ENCODE peak calls at places on chromosomes 13 and 19, in seven cellular contexts. One of them, this sample, is unnamed.
A peak's percentile ranks its signal among the peaks of the same experiment; 100 is the strongest.

GRCh38 chr19:5246554-5247155 is 94.0 kb downstream of the PTPRS start:
- DNase-seq in heart left ventricle: no peak
- DNase-seq in tibial nerve: no peak
- DNase-seq in mammary epithelial cell: no peak
- DNase-seq in RWPE1: no peak
- DNase-seq in ovary: no peak
- DNase-seq in ascending aorta: no peak
- DNase-seq in this sample: no peak

GRCh38 chr19:29896790-29897189 is 45.2 kb upstream of the URI1 start:
- DNase-seq in heart left ventricle: no peak
- DNase-seq in tibial nerve: no peak
- DNase-seq in mammary epithelial cell: no peak
- DNase-seq in RWPE1: no peak
- DNase-seq in ovary: no peak
- DNase-seq in ascending aorta: no peak
- DNase-seq in this sample: no peak

GRCh38 chr19:48842744-48843162 is 6.5 kb upstream of the HSD17B14 start:
- DNase-seq in heart left ventricle: no peak
- DNase-seq in tibial nerve: no peak
- DNase-seq in mammary epithelial cell: no peak
- DNase-seq in RWPE1: peak; percentile 36
- DNase-seq in ovary: peak; percentile 61
- DNase-seq in ascending aorta: no peak
- DNase-seq in this sample: peak; percentile 55

GRCh38 chr19:56838930-56839664 is 1.4 kb downstream of the PEG3 start:
- DNase-seq in heart left ventricle: peak; percentile 99
- DNase-seq in tibial nerve: peak; percentile 99
- DNase-seq in mammary epithelial cell: peak; percentile 32
- DNase-seq in RWPE1: no peak
- DNase-seq in ovary: peak; percentile 91
- DNase-seq in ascending aorta: peak; percentile 94
- DNase-seq in this sample: no peak

GRCh38 chr13:97491452-97491851 is 57.5 kb downstream of the RAP2A start:
- DNase-seq in heart left ventricle: no peak
- DNase-seq in tibial nerve: no peak
- DNase-seq in mammary epithelial cell: no peak
- DNase-seq in RWPE1: no peak
- DNase-seq in ovary: no peak
- DNase-seq in ascending aorta: no peak
- DNase-seq in this sample: no peak

GRCh38 chr19:10517760-10518443 is 655 bp upstream of the S1PR5 start:
- DNase-seq in heart left ventricle: peak; percentile 39
- DNase-seq in tibial nerve: no peak
- DNase-seq in mammary epithelial cell: no peak
- DNase-seq in RWPE1: peak; percentile 70
- DNase-seq in ovary: no peak
- DNase-seq in ascending aorta: no peak
- DNase-seq in this sample: no peak

GRCh38 chr13:76725211-76725610 is 161.0 kb downstream of the KCTD12 start:
- DNase-seq in heart left ventricle: no peak
- DNase-seq in tibial nerve: no peak
- DNase-seq in mammary epithelial cell: no peak
- DNase-seq in RWPE1: no peak
- DNase-seq in ovary: no peak
- DNase-seq in ascending aorta: no peak
- DNase-seq in this sample: no peak

GRCh38 chr13:47564041-47564440 is 437.0 kb downstream of the SUCLA2 start:
- DNase-seq in heart left ventricle: no peak
- DNase-seq in tibial nerve: no peak
- DNase-seq in mammary epithelial cell: no peak
- DNase-seq in RWPE1: no peak
- DNase-seq in ovary: no peak
- DNase-seq in ascending aorta: no peak
- DNase-seq in this sample: no peak

GRCh38 chr13:113962386-113962785 is 11.5 kb downstream of the C13orf46 start:
- DNase-seq in heart left ventricle: peak; percentile 5
- DNase-seq in tibial nerve: no peak
- DNase-seq in mammary epithelial cell: no peak
- DNase-seq in RWPE1: no peak
- DNase-seq in ovary: no peak
- DNase-seq in ascending aorta: no peak
- DNase-seq in this sample: no peak

GRCh38 chr13:49739498-49740187 is 48.4 kb upstream of the EBPL start:
- DNase-seq in heart left ventricle: no peak
- DNase-seq in tibial nerve: no peak
- DNase-seq in mammary epithelial cell: no peak
- DNase-seq in RWPE1: no peak
- DNase-seq in ovary: no peak
- DNase-seq in ascending aorta: no peak
- DNase-seq in this sample: no peak

GRCh38 chr19:47093841-47094240 is 19.7 kb downstream of the ZC3H4 start:
- DNase-seq in heart left ventricle: no peak
- DNase-seq in tibial nerve: no peak
- DNase-seq in mammary epithelial cell: no peak
- DNase-seq in RWPE1: no peak
- DNase-seq in ovary: no peak
- DNase-seq in ascending aorta: no peak
- DNase-seq in this sample: no peak

GRCh38 chr13:102900193-102900608 is 54.4 kb downstream of the ERCC5 start:
- DNase-seq in heart left ventricle: no peak
- DNase-seq in tibial nerve: no peak
- DNase-seq in mammary epithelial cell: no peak
- DNase-seq in RWPE1: no peak
- DNase-seq in ovary: no peak
- DNase-seq in ascending aorta: no peak
- DNase-seq in this sample: no peak

GRCh38 chr19:15869109-15869555 is 28.7 kb downstream of the CYP4F2 start:
- DNase-seq in heart left ventricle: no peak
- DNase-seq in tibial nerve: no peak
- DNase-seq in mammary epithelial cell: peak; percentile 75
- DNase-seq in RWPE1: peak; percentile 96
- DNase-seq in ovary: no peak
- DNase-seq in ascending aorta: no peak
- DNase-seq in this sample: peak; percentile 29

GRCh38 chr13:25111557-25111956 is 15.6 kb downstream of the PABPC3 start:
- DNase-seq in heart left ventricle: no peak
- DNase-seq in tibial nerve: no peak
- DNase-seq in mammary epithelial cell: peak; percentile 36
- DNase-seq in RWPE1: peak; percentile 15
- DNase-seq in ovary: no peak
- DNase-seq in ascending aorta: no peak
- DNase-seq in this sample: no peak

GRCh38 chr19:4678881-4679379 is 8.8 kb upstream of the MYDGF start:
- DNase-seq in heart left ventricle: peak; percentile 37
- DNase-seq in tibial nerve: no peak
- DNase-seq in mammary epithelial cell: no peak
- DNase-seq in RWPE1: peak; percentile 48
- DNase-seq in ovary: peak; percentile 77
- DNase-seq in ascending aorta: no peak
- DNase-seq in this sample: no peak

GRCh38 chr13:106568225-106569003 is 477 bp upstream of the ARGLU1 start:
- DNase-seq in heart left ventricle: no peak
- DNase-seq in tibial nerve: no peak
- DNase-seq in mammary epithelial cell: no peak
- DNase-seq in RWPE1: no peak
- DNase-seq in ovary: no peak
- DNase-seq in ascending aorta: no peak
- DNase-seq in this sample: no peak

GRCh38 chr13:30864352-30865130 is 41.5 kb upstream of the MEDAG start:
- DNase-seq in heart left ventricle: no peak
- DNase-seq in tibial nerve: no peak
- DNase-seq in mammary epithelial cell: peak; percentile 41
- DNase-seq in RWPE1: no peak
- DNase-seq in ovary: peak; percentile 60
- DNase-seq in ascending aorta: no peak
- DNase-seq in this sample: no peak

GRCh38 chr19:15400521-15401396 is 18.0 kb downstream of the AKAP8L start:
- DNase-seq in heart left ventricle: no peak
- DNase-seq in tibial nerve: no peak
- DNase-seq in mammary epithelial cell: no peak
- DNase-seq in RWPE1: no peak
- DNase-seq in ovary: no peak
- DNase-seq in ascending aorta: no peak
- DNase-seq in this sample: no peak

GRCh38 chr19:29098863-29099481 is 114.0 kb downstream of the UQCRFS1 start:
- DNase-seq in heart left ventricle: peak; percentile 56
- DNase-seq in tibial nerve: peak; percentile 54
- DNase-seq in mammary epithelial cell: peak; percentile 35
- DNase-seq in RWPE1: peak; percentile 84
- DNase-seq in ovary: peak; percentile 22
- DNase-seq in ascending aorta: peak; percentile 28
- DNase-seq in this sample: no peak

GRCh38 chr19:55606817-55607216 is 1.4 kb downstream of the ZNF865 start:
- DNase-seq in heart left ventricle: no peak
- DNase-seq in tibial nerve: no peak
- DNase-seq in mammary epithelial cell: no peak
- DNase-seq in RWPE1: no peak
- DNase-seq in ovary: no peak
- DNase-seq in ascending aorta: no peak
- DNase-seq in this sample: peak; percentile 27

GRCh38 chr19:55605207-55605636 is 225 bp upstream of the ZNF865 start:
- DNase-seq in heart left ventricle: peak; percentile 99
- DNase-seq in tibial nerve: peak; percentile 90
- DNase-seq in mammary epithelial cell: peak; percentile 95
- DNase-seq in RWPE1: peak; percentile 93
- DNase-seq in ovary: peak; percentile 99
- DNase-seq in ascending aorta: peak; percentile 89
- DNase-seq in this sample: peak; percentile 98

GRCh38 chr19:55605637-55606470 is at the start of gene ZNF865:
- DNase-seq in heart left ventricle: peak; percentile 75
- DNase-seq in tibial nerve: no peak
- DNase-seq in mammary epithelial cell: peak; percentile 84
- DNase-seq in RWPE1: peak; percentile 68
- DNase-seq in ovary: peak; percentile 81
- DNase-seq in ascending aorta: no peak
- DNase-seq in this sample: peak; percentile 63

GRCh38 chr19:55603581-55604292 is 1.7 kb upstream of the ZNF865 start:
- DNase-seq in heart left ventricle: no peak
- DNase-seq in tibial nerve: no peak
- DNase-seq in mammary epithelial cell: no peak
- DNase-seq in RWPE1: no peak
- DNase-seq in ovary: peak; percentile 38
- DNase-seq in ascending aorta: no peak
- DNase-seq in this sample: no peak

GRCh38 chr19:55606471-55606787 is 982 bp downstream of the ZNF865 start:
- DNase-seq in heart left ventricle: no peak
- DNase-seq in tibial nerve: no peak
- DNase-seq in mammary epithelial cell: no peak
- DNase-seq in RWPE1: no peak
- DNase-seq in ovary: no peak
- DNase-seq in ascending aorta: no peak
- DNase-seq in this sample: no peak
- H3K27ac ChIP-seq in heart left ventricle: peak overlapping the region; percentile 97
- H3K27ac ChIP-seq in tibial nerve: peak overlapping the region; percentile 99
- H3K27ac ChIP-seq in mammary epithelial cell: peak overlapping the region; percentile 67
- H3K27ac ChIP-seq in RWPE1: peak overlapping the region; percentile 98
- H3K27ac ChIP-seq in ovary: no peak overlapping the region
- H3K27ac ChIP-seq in ascending aorta: peak overlapping the region; percentile 98
- H3K27ac ChIP-seq in this sample: peak overlapping the region; percentile 88

GRCh38 chr13:43074824-43075510 is 51.6 kb downstream of the DNAJC15 start:
- DNase-seq in heart left ventricle: no peak
- DNase-seq in tibial nerve: no peak
- DNase-seq in mammary epithelial cell: no peak
- DNase-seq in RWPE1: no peak
- DNase-seq in ovary: no peak
- DNase-seq in ascending aorta: no peak
- DNase-seq in this sample: no peak
- H3K27ac ChIP-seq in heart left ventricle: no peak overlapping the region
- H3K27ac ChIP-seq in tibial nerve: no peak overlapping the region
- H3K27ac ChIP-seq in mammary epithelial cell: no peak overlapping the region
- H3K27ac ChIP-seq in RWPE1: no peak overlapping the region
- H3K27ac ChIP-seq in ovary: no peak overlapping the region
- H3K27ac ChIP-seq in ascending aorta: no peak overlapping the region
- H3K27ac ChIP-seq in this sample: no peak overlapping the region

DNA sequence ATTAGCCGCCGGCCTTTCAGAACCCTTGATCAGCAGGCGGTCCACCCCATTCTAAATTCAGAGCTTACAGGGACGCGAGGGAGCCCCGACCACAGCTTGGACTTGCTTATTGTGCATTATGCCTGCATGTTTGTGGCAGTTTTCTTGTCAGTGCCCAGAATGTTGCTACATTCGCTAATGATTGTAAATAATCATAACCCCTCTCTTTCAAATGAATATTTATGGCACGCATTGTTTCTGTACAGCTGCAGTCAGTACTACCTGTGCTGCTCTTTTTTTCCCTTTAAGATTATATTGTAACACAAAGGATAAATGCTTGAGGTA is 321 bp upstream of the VPS36 start:
- DNase-seq in heart left ventricle: no peak
- DNase-seq in tibial nerve: no peak
- DNase-seq in mammary epithelial cell: no peak
- DNase-seq in RWPE1: no peak
- DNase-seq in ovary: no peak
- DNase-seq in ascending aorta: no peak
- DNase-seq in this sample: no peak
- H3K27ac ChIP-seq in heart left ventricle: peak overlapping the region; percentile 99
- H3K27ac ChIP-seq in tibial nerve: peak overlapping the region; percentile 57
- H3K27ac ChIP-seq in mammary epithelial cell: peak overlapping the region; percentile 27
- H3K27ac ChIP-seq in RWPE1: peak overlapping the region; percentile 94
- H3K27ac ChIP-seq in ovary: no peak overlapping the region
- H3K27ac ChIP-seq in ascending aorta: no peak overlapping the region
- H3K27ac ChIP-seq in this sample: no peak overlapping the region

GRCh38 chr13:26813626-26814348 is 53.2 kb upstream of the GPR12 start:
- DNase-seq in heart left ventricle: no peak
- DNase-seq in tibial nerve: no peak
- DNase-seq in mammary epithelial cell: no peak
- DNase-seq in RWPE1: peak; percentile 8
- DNase-seq in ovary: no peak
- DNase-seq in ascending aorta: no peak
- DNase-seq in this sample: no peak

GRCh38 chr13:26806891-26807290 is 46.3 kb upstream of the GPR12 start:
- DNase-seq in heart left ventricle: no peak
- DNase-seq in tibial nerve: no peak
- DNase-seq in mammary epithelial cell: peak; percentile 24
- DNase-seq in RWPE1: no peak
- DNase-seq in ovary: no peak
- DNase-seq in ascending aorta: no peak
- DNase-seq in this sample: no peak

GRCh38 chr13:26810095-26810494 is 49.5 kb upstream of the GPR12 start:
- DNase-seq in heart left ventricle: no peak
- DNase-seq in tibial nerve: no peak
- DNase-seq in mammary epithelial cell: no peak
- DNase-seq in RWPE1: no peak
- DNase-seq in ovary: no peak
- DNase-seq in ascending aorta: no peak
- DNase-seq in this sample: no peak

GRCh38 chr13:26816876-26817275 is 56.3 kb upstream of the GPR12 start:
- DNase-seq in heart left ventricle: no peak
- DNase-seq in tibial nerve: no peak
- DNase-seq in mammary epithelial cell: no peak
- DNase-seq in RWPE1: no peak
- DNase-seq in ovary: no peak
- DNase-seq in ascending aorta: no peak
- DNase-seq in this sample: no peak

DNA sequence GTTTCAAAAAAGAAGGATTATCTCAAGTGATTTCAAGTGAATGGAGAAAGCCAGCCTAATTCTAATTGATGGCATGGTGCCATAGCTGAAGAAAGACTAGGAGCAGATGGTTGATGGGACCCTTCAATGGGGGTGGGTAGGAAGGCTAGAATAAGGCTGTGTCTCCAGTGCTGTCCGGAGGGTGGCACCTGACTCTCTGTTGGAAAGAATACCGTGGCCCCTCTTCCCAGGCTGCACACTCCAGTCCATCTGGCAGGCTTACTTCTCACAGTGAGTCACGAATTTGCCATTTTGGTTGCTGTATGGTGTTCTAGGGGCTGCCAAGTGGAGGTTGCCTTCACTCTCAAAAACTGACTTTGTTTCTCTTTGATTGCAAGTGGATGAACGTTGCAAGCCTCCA is 51.0 kb upstream of the GPR12 start:
- DNase-seq in heart left ventricle: no peak
- DNase-seq in tibial nerve: no peak
- DNase-seq in mammary epithelial cell: no peak
- DNase-seq in RWPE1: no peak
- DNase-seq in ovary: no peak
- DNase-seq in ascending aorta: no peak
- DNase-seq in this sample: no peak
- H3K27ac ChIP-seq in heart left ventricle: no peak overlapping the region
- H3K27ac ChIP-seq in tibial nerve: no peak overlapping the region
- H3K27ac ChIP-seq in mammary epithelial cell: no peak overlapping the region
- H3K27ac ChIP-seq in RWPE1: no peak overlapping the region
- H3K27ac ChIP-seq in ovary: no peak overlapping the region
- H3K27ac ChIP-seq in ascending aorta: no peak overlapping the region
- H3K27ac ChIP-seq in this sample: no peak overlapping the region